ENCODE peak calls at places on chromosomes 5 and 9, in eight cellular contexts. One of them, this sample, is unnamed.

GRCh38 chr5:106637275-106637674 is 1033.5 kb downstream of the EFNA5 start:
- DNase-seq in neural progenitor cell: no peak
- DNase-seq in psoas muscle: no peak
- DNase-seq in brain microvascular endothelial cell: no peak
- DNase-seq in heart right ventricle: no peak
- DNase-seq in MM.1S: no peak
- DNase-seq in osteoblast: no peak
- DNase-seq in CD8-positive, alpha-beta T cell: no peak
- DNase-seq in this sample: no peak

GRCh38 chr5:97375959-97376358 is 192.9 kb upstream of the RIOK2 start:
- DNase-seq in brain microvascular endothelial cell: no peak
- DNase-seq in psoas muscle: no peak
- DNase-seq in neural progenitor cell: no peak
- DNase-seq in MM.1S: no peak
- DNase-seq in osteoblast: no peak
- DNase-seq in heart right ventricle: no peak
- DNase-seq in CD8-positive, alpha-beta T cell: no peak
- DNase-seq in this sample: no peak

GRCh38 chr5:142697356-142697807 is 11.5 kb upstream of the FGF1 start:
- DNase-seq in brain microvascular endothelial cell: peak
- DNase-seq in MM.1S: no peak
- DNase-seq in heart right ventricle: peak
- DNase-seq in osteoblast: peak
- DNase-seq in psoas muscle: peak
- DNase-seq in neural progenitor cell: no peak
- DNase-seq in CD8-positive, alpha-beta T cell: no peak
- DNase-seq in this sample: no peak

GRCh38 chr5:64835266-64835665 is 66.5 kb downstream of the CWC27 start:
- DNase-seq in CD8-positive, alpha-beta T cell: no peak
- DNase-seq in neural progenitor cell: no peak
- DNase-seq in MM.1S: no peak
- DNase-seq in brain microvascular endothelial cell: no peak
- DNase-seq in heart right ventricle: no peak
- DNase-seq in psoas muscle: no peak
- DNase-seq in osteoblast: no peak
- DNase-seq in this sample: no peak

GRCh38 chr9:97704851-97705250 is 7.7 kb upstream of the XPA start:
- DNase-seq in neural progenitor cell: no peak
- DNase-seq in CD8-positive, alpha-beta T cell: no peak
- DNase-seq in psoas muscle: no peak
- DNase-seq in MM.1S: no peak
- DNase-seq in brain microvascular endothelial cell: peak
- DNase-seq in heart right ventricle: no peak
- DNase-seq in osteoblast: peak
- DNase-seq in this sample: no peak

GRCh38 chr5:144207875-144208444 is 37.3 kb downstream of the KCTD16 start:
- DNase-seq in heart right ventricle: no peak
- DNase-seq in brain microvascular endothelial cell: no peak
- DNase-seq in neural progenitor cell: peak
- DNase-seq in psoas muscle: no peak
- DNase-seq in MM.1S: no peak
- DNase-seq in osteoblast: no peak
- DNase-seq in CD8-positive, alpha-beta T cell: no peak
- DNase-seq in this sample: no peak

GRCh38 chr5:31963961-31964360 is 210.2 kb downstream of the GOLPH3 start:
- DNase-seq in heart right ventricle: no peak
- DNase-seq in neural progenitor cell: no peak
- DNase-seq in osteoblast: no peak
- DNase-seq in CD8-positive, alpha-beta T cell: no peak
- DNase-seq in MM.1S: no peak
- DNase-seq in brain microvascular endothelial cell: no peak
- DNase-seq in psoas muscle: no peak
- DNase-seq in this sample: no peak

GRCh38 chr5:42830924-42831323 is 19.2 kb upstream of the SELENOP start:
- DNase-seq in osteoblast: no peak
- DNase-seq in MM.1S: no peak
- DNase-seq in heart right ventricle: no peak
- DNase-seq in psoas muscle: no peak
- DNase-seq in brain microvascular endothelial cell: no peak
- DNase-seq in neural progenitor cell: no peak
- DNase-seq in CD8-positive, alpha-beta T cell: no peak
- DNase-seq in this sample: no peak

GRCh38 chr5:33049298-33049697 is 338.2 kb downstream of the NPR3 start:
- DNase-seq in heart right ventricle: no peak
- DNase-seq in osteoblast: peak
- DNase-seq in brain microvascular endothelial cell: peak
- DNase-seq in MM.1S: no peak
- DNase-seq in psoas muscle: no peak
- DNase-seq in neural progenitor cell: no peak
- DNase-seq in CD8-positive, alpha-beta T cell: no peak
- DNase-seq in this sample: no peak

GRCh38 chr9:18890372-18890771 is 142.6 kb downstream of the SAXO1 start:
- DNase-seq in brain microvascular endothelial cell: peak
- DNase-seq in neural progenitor cell: no peak
- DNase-seq in heart right ventricle: no peak
- DNase-seq in osteoblast: peak
- DNase-seq in psoas muscle: no peak
- DNase-seq in MM.1S: no peak
- DNase-seq in CD8-positive, alpha-beta T cell: no peak
- DNase-seq in this sample: no peak

GRCh38 chr5:75018805-75019587 is 33.4 kb downstream of the GCNT4 start:
- DNase-seq in CD8-positive, alpha-beta T cell: no peak
- DNase-seq in osteoblast: no peak
- DNase-seq in neural progenitor cell: no peak
- DNase-seq in heart right ventricle: no peak
- DNase-seq in psoas muscle: no peak
- DNase-seq in MM.1S: no peak
- DNase-seq in brain microvascular endothelial cell: no peak
- DNase-seq in this sample: no peak

GRCh38 chr5:178306430-178307225 is 74.0 kb upstream of the PHYKPL start:
- DNase-seq in heart right ventricle: no peak
- DNase-seq in psoas muscle: peak
- DNase-seq in MM.1S: no peak
- DNase-seq in osteoblast: peak
- DNase-seq in neural progenitor cell: no peak
- DNase-seq in CD8-positive, alpha-beta T cell: no peak
- DNase-seq in brain microvascular endothelial cell: no peak
- DNase-seq in this sample: no peak

GRCh38 chr5:28066856-28067255 is 1028.5 kb upstream of the CDH9 start:
- DNase-seq in psoas muscle: no peak
- DNase-seq in brain microvascular endothelial cell: no peak
- DNase-seq in heart right ventricle: no peak
- DNase-seq in CD8-positive, alpha-beta T cell: no peak
- DNase-seq in MM.1S: no peak
- DNase-seq in osteoblast: no peak
- DNase-seq in neural progenitor cell: no peak
- DNase-seq in this sample: no peak

GRCh38 chr9:129458155-129458661 is 162.7 kb downstream of the C9orf50 start:
- DNase-seq in psoas muscle: no peak
- DNase-seq in MM.1S: peak
- DNase-seq in neural progenitor cell: no peak
- DNase-seq in osteoblast: peak
- DNase-seq in heart right ventricle: peak
- DNase-seq in brain microvascular endothelial cell: peak
- DNase-seq in CD8-positive, alpha-beta T cell: peak
- DNase-seq in this sample: no peak

GRCh38 chr5:38456657-38457056 is 99.8 kb downstream of the LIFR start:
- DNase-seq in CD8-positive, alpha-beta T cell: no peak
- DNase-seq in osteoblast: no peak
- DNase-seq in psoas muscle: no peak
- DNase-seq in brain microvascular endothelial cell: no peak
- DNase-seq in heart right ventricle: no peak
- DNase-seq in MM.1S: no peak
- DNase-seq in neural progenitor cell: no peak
- DNase-seq in this sample: no peak

GRCh38 chr9:108056083-108056804 is 566.7 kb upstream of the KLF4 start:
- DNase-seq in psoas muscle: no peak
- DNase-seq in brain microvascular endothelial cell: no peak
- DNase-seq in neural progenitor cell: no peak
- DNase-seq in CD8-positive, alpha-beta T cell: no peak
- DNase-seq in MM.1S: no peak
- DNase-seq in osteoblast: no peak
- DNase-seq in heart right ventricle: no peak
- DNase-seq in this sample: no peak

GRCh38 chr5:10757043-10757442 is 4.0 kb downstream of the DAP start:
- DNase-seq in MM.1S: no peak
- DNase-seq in brain microvascular endothelial cell: no peak
- DNase-seq in heart right ventricle: no peak
- DNase-seq in neural progenitor cell: no peak
- DNase-seq in osteoblast: no peak
- DNase-seq in psoas muscle: no peak
- DNase-seq in CD8-positive, alpha-beta T cell: no peak
- DNase-seq in this sample: no peak

GRCh38 chr9:4678679-4679267 is 596 bp upstream of the CDC37L1 start:
- DNase-seq in osteoblast: peak
- DNase-seq in MM.1S: peak
- DNase-seq in brain microvascular endothelial cell: no peak
- DNase-seq in CD8-positive, alpha-beta T cell: no peak
- DNase-seq in psoas muscle: no peak
- DNase-seq in neural progenitor cell: no peak
- DNase-seq in heart right ventricle: peak
- DNase-seq in this sample: no peak

GRCh38 chr5:15013654-15014463 is 142.3 kb upstream of the ANKH start:
- DNase-seq in heart right ventricle: peak
- DNase-seq in neural progenitor cell: peak
- DNase-seq in osteoblast: peak
- DNase-seq in psoas muscle: no peak
- DNase-seq in CD8-positive, alpha-beta T cell: no peak
- DNase-seq in MM.1S: peak
- DNase-seq in brain microvascular endothelial cell: peak
- DNase-seq in this sample: peak

GRCh38 chr5:84602371-84602771 is 217.7 kb upstream of the EDIL3 start:
- DNase-seq in MM.1S: no peak
- DNase-seq in brain microvascular endothelial cell: no peak
- DNase-seq in psoas muscle: no peak
- DNase-seq in heart right ventricle: no peak
- DNase-seq in CD8-positive, alpha-beta T cell: no peak
- DNase-seq in neural progenitor cell: no peak
- DNase-seq in osteoblast: peak
- DNase-seq in this sample: no peak

GRCh38 chr9:122118343-122119165 is 25.4 kb upstream of the TTLL11 start:
- DNase-seq in CD8-positive, alpha-beta T cell: no peak
- DNase-seq in brain microvascular endothelial cell: no peak
- DNase-seq in psoas muscle: no peak
- DNase-seq in osteoblast: peak
- DNase-seq in neural progenitor cell: no peak
- DNase-seq in MM.1S: no peak
- DNase-seq in heart right ventricle: no peak
- DNase-seq in this sample: no peak

GRCh38 chr5:160427607-160428006 is 6.0 kb downstream of the PTTG1 start:
- DNase-seq in psoas muscle: no peak
- DNase-seq in osteoblast: no peak
- DNase-seq in CD8-positive, alpha-beta T cell: no peak
- DNase-seq in heart right ventricle: no peak
- DNase-seq in MM.1S: no peak
- DNase-seq in neural progenitor cell: no peak
- DNase-seq in brain microvascular endothelial cell: no peak
- DNase-seq in this sample: no peak

DNA sequence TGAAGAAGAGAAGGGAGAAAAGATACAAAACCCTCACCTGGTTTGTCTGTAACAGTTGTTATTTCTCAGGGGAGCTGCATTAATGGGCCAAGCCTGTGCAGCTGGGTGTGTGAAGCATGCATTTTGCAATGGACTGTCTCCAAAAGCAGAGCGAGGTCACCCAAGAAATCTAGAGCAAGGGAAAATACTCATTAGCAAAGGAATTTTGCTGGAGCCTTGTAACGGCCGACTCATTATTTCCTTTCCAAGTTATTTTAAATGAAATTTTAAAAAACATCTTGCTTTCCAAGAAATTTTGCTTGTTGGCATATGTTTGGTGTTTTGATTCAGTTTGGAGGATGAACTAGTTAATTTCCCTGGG is 3.5 kb downstream of the S1PR3 start:
- DNase-seq in CD8-positive, alpha-beta T cell: no peak
- DNase-seq in osteoblast: no peak
- DNase-seq in neural progenitor cell: no peak
- DNase-seq in brain microvascular endothelial cell: no peak
- DNase-seq in MM.1S: no peak
- DNase-seq in psoas muscle: no peak
- DNase-seq in heart right ventricle: no peak
- DNase-seq in this sample: no peak
- H3K4me3 ChIP-seq in CD8-positive, alpha-beta T cell: no peak
- H3K4me3 ChIP-seq in osteoblast: peak
- H3K4me3 ChIP-seq in neural progenitor cell: no peak
- H3K4me3 ChIP-seq in brain microvascular endothelial cell: peak
- H3K4me3 ChIP-seq in MM.1S: no peak
- H3K4me3 ChIP-seq in psoas muscle: peak
- H3K4me3 ChIP-seq in heart right ventricle: no peak
- H3K4me3 ChIP-seq in this sample: peak

GRCh38 chr5:87746341-87746740 is 333.6 kb upstream of the CCNH start:
- DNase-seq in CD8-positive, alpha-beta T cell: no peak
- DNase-seq in psoas muscle: no peak
- DNase-seq in osteoblast: no peak
- DNase-seq in MM.1S: no peak
- DNase-seq in heart right ventricle: no peak
- DNase-seq in brain microvascular endothelial cell: no peak
- DNase-seq in neural progenitor cell: no peak
- DNase-seq in this sample: no peak
- H3K27ac ChIP-seq in CD8-positive, alpha-beta T cell: no peak
- H3K27ac ChIP-seq in psoas muscle: no peak
- H3K27ac ChIP-seq in osteoblast: no peak
- H3K27ac ChIP-seq in MM.1S: no peak
- H3K27ac ChIP-seq in heart right ventricle: no peak
- H3K27ac ChIP-seq in brain microvascular endothelial cell: no peak
- H3K27ac ChIP-seq in neural progenitor cell: no peak
- H3K27ac ChIP-seq in this sample: no peak

DNA sequence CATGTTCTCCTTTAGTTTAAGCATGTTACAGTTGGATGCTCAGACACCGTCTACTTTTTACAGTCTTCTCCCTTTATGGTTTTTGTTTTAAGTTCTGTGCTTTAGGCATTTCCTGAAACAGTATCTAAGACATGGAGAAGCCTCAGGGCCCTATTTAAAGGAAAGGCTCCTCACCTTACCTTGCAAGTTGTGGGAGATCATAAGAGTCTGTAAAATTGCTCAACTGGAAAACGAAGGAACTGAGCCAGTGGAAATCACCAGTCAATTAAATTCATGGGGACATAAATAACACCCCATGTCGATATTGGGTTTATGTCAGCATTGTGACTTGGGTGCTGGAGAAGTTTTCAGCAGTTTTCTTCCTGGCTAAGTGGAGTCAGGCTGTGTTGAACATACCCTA is 239.2 kb downstream of the KIF4B start:
- DNase-seq in MM.1S: no peak
- DNase-seq in brain microvascular endothelial cell: no peak
- DNase-seq in neural progenitor cell: no peak
- DNase-seq in CD8-positive, alpha-beta T cell: no peak
- DNase-seq in heart right ventricle: no peak
- DNase-seq in osteoblast: no peak
- DNase-seq in psoas muscle: no peak
- DNase-seq in this sample: no peak
- TF ChIP-seq CTCF in MM.1S: no peak
- TF ChIP-seq CTCF in brain microvascular endothelial cell: no peak
- TF ChIP-seq CTCF in neural progenitor cell: no peak
- TF ChIP-seq CTCF in CD8-positive, alpha-beta T cell: no peak
- TF ChIP-seq CTCF in heart right ventricle: no peak
- TF ChIP-seq CTCF in osteoblast: no peak
- TF ChIP-seq CTCF in psoas muscle: no peak
- TF ChIP-seq CTCF in this sample: no peak

DNA sequence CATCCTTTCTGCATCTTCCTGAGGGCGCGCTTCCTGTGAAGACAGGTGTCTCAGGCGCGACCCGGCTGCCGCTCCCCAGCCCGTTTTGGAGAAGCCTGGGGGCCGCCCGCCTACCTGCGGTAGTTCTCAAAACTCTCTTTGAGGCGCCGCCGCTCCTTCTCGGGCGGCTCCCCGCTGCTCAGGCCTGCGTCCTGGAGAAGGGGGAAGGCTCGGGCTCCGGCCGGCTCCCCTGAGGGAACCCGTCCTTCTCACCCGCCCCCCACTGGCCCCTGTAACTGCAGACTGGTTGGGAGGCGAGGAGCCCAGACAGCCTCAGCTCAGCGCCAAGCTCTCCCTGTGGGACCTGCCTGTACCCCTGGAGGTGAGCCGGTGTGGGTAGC is 815 bp upstream of the DNLZ start:
- DNase-seq in heart right ventricle: no peak
- DNase-seq in CD8-positive, alpha-beta T cell: no peak
- DNase-seq in psoas muscle: no peak
- DNase-seq in osteoblast: no peak
- DNase-seq in brain microvascular endothelial cell: no peak
- DNase-seq in neural progenitor cell: no peak
- DNase-seq in MM.1S: no peak
- DNase-seq in this sample: no peak
- H3K4me3 ChIP-seq in heart right ventricle: no peak
- H3K4me3 ChIP-seq in CD8-positive, alpha-beta T cell: no peak
- H3K4me3 ChIP-seq in psoas muscle: peak
- H3K4me3 ChIP-seq in osteoblast: peak
- H3K4me3 ChIP-seq in brain microvascular endothelial cell: no peak
- H3K4me3 ChIP-seq in neural progenitor cell: no peak
- H3K4me3 ChIP-seq in MM.1S: no peak
- H3K4me3 ChIP-seq in this sample: no peak

This sample was measured in AG04450.